ENCODE peak calls at places on chromosomes 12 and 14, in six cellular contexts. S is NCI-H2081; N is CD4-positive, alpha-beta T cell; Q is NCI-H146; X is foreskin fibroblast; B is sigmoid colon. U is an unnamed sample.

GRCh38 chr12:31370645-31371620 is 45.0 kb upstream of the SINHCAF start:
- DNase-seq in X (no peak), Q (peak), S (no peak), N (no peak), B (no peak), U (no peak)

GRCh38 chr12:6228535-6229223 is 28.5 kb downstream of the CD9 start:
- DNase-seq in S (no peak), N (no peak), Q (no peak), X (peak), B (peak), U (no peak)

GRCh38 chr14:71454513-71455332 is 477.5 kb upstream of the RGS6 start:
- DNase-seq in B (no peak), Q (no peak), X (no peak), N (no peak), S (no peak), U (no peak)

GRCh38 chr12:75642226-75642625 is 130.8 kb upstream of the KRR1 start:
- DNase-seq in S (no peak), N (no peak), Q (no peak), X (no peak), B (no peak), U (no peak)

GRCh38 chr12:64178122-64178521 is 44.0 kb downstream of the KICS2 start:
- DNase-seq in Q (no peak), S (no peak), B (no peak), X (peak), N (no peak), U (no peak)

GRCh38 chr14:88379706-88380343 is 5.6 kb upstream of the SPATA7 start:
- DNase-seq in S (no peak), X (no peak), N (no peak), Q (no peak), B (no peak), U (no peak)

GRCh38 chr14:89638888-89639287 is 221.9 kb upstream of the FOXN3 start:
- DNase-seq in Q (no peak), X (no peak), B (no peak), S (no peak), N (no peak), U (no peak)

GRCh38 chr12:118373628-118374027 is 921 bp upstream of the TAOK3 start:
- DNase-seq in N (no peak), Q (no peak), S (no peak), B (no peak), X (no peak), U (no peak)

GRCh38 chr12:45494279-45494678 is 235.2 kb upstream of the ARID2 start:
- DNase-seq in B (no peak), Q (no peak), X (no peak), S (no peak), N (no peak), U (no peak)

GRCh38 chr12:50387487-50387886 is 8.9 kb downstream of the FAM186A start:
- DNase-seq in N (no peak), Q (peak), S (no peak), B (no peak), X (peak), U (no peak)

GRCh38 chr12:124819525-124819924 is 44.1 kb downstream of the SCARB1 start:
- DNase-seq in X (no peak), B (no peak), Q (no peak), N (no peak), S (no peak), U (no peak)

GRCh38 chr14:96735509-96735908 is 61.7 kb upstream of the VRK1 start:
- DNase-seq in Q (peak), B (no peak), S (peak), N (no peak), X (no peak), U (no peak)

GRCh38 chr14:92937229-92937937 is 14.4 kb downstream of the CHGA start:
- DNase-seq in B (no peak), S (no peak), Q (peak), N (no peak), X (no peak), U (no peak)

GRCh38 chr12:67982165-67982563 is 7.1 kb upstream of the IFNG-AS1 start:
- DNase-seq in X (peak), N (no peak), B (no peak), Q (peak), S (peak), U (no peak)

GRCh38 chr12:109191621-109192250 is 75.3 kb downstream of the ACACB start:
- DNase-seq in B (no peak), Q (no peak), X (no peak), N (no peak), S (no peak), U (no peak)

GRCh38 chr12:87928046-87928445 is 101.2 kb downstream of the C12orf50 start:
- DNase-seq in X (no peak), N (no peak), Q (no peak), S (no peak), B (no peak), U (no peak)

GRCh38 chr14:64502476-64503183 is 1.0 kb downstream of the ZBTB25 start:
- DNase-seq in S (peak), Q (no peak), X (no peak), N (peak), B (peak), U (peak)

GRCh38 chr12:51888316-51889215 is 663 bp downstream of the ANKRD33 start:
- DNase-seq in Q (peak), N (no peak), S (no peak), B (peak), X (no peak), U (no peak)

GRCh38 chr14:61322011-61322798 is 826 bp downstream of the PRKCH start:
- DNase-seq in X (no peak), Q (peak), N (peak), S (no peak), B (peak), U (peak)

GRCh38 chr12:95739561-95740313 is 50.8 kb downstream of the NTN4 start:
- DNase-seq in S (no peak), B (no peak), X (no peak), Q (no peak), N (no peak), U (no peak)

GRCh38 chr14:49483266-49483665 is 102.9 kb downstream of the RPS29 start:
- DNase-seq in X (no peak), N (no peak), Q (no peak), S (no peak), B (no peak), U (no peak)

GRCh38 chr12:122943196-122943595 is 23.1 kb downstream of the ABCB9 start:
- DNase-seq in X (no peak), B (no peak), S (no peak), N (no peak), Q (no peak), U (no peak)

U was measured in upper lobe of left lung.